ENCODE peak calls at places on chromosomes 11 and 22, in nine cellular contexts. P is sigmoid colon, J is WERI-Rb-1, D is H9, I is suprapubic skin, N is A549, O is cardiac muscle cell, C is cardiac fibroblast, S is GM23338. X is an unnamed sample.

GRCh38 chr11:134034496-134035381 is 34.1 kb upstream of the JAM3 start:
- DNase-seq in J (no peak), O (no peak), I (no peak), D (no peak), P (no peak), S (no peak), C (no peak), N (no peak), X (no peak)

GRCh38 chr22:42296381-42296853 is 26.0 kb upstream of the TCF20 start:
- DNase-seq in J (no peak), N (no peak), D (no peak), C (no peak), O (no peak), I (no peak), P (peak; percentile 75), S (peak; percentile 66), X (no peak)

GRCh38 chr11:44589301-44589700 is 23.8 kb downstream of the CD82 start:
- DNase-seq in O (no peak), C (peak; percentile 70), D (no peak), S (no peak), N (no peak), P (peak; percentile 78), J (no peak), I (no peak), X (no peak)

GRCh38 chr22:27720860-27721259 is 80.7 kb downstream of the MN1 start:
- DNase-seq in O (no peak), P (no peak), N (no peak), C (no peak), I (no peak), S (no peak), D (no peak), J (no peak), X (no peak)

GRCh38 chr11:108035690-108036089 is 27.0 kb downstream of the CUL5 start:
- DNase-seq in D (no peak), S (peak; percentile 26), C (no peak), I (no peak), O (no peak), N (no peak), J (no peak), P (no peak), X (no peak)

GRCh38 chr11:114889464-114890065 is 211.2 kb downstream of the NXPE2 start:
- DNase-seq in C (no peak), P (no peak), J (no peak), I (no peak), S (peak; percentile 9), O (no peak), D (no peak), N (no peak), X (no peak)

GRCh38 chr22:39554170-39554569 is 16.4 kb upstream of the CACNA1I start:
- DNase-seq in D (no peak), P (no peak), J (no peak), C (no peak), I (no peak), S (no peak), O (no peak), N (no peak), X (no peak)

GRCh38 chr11:64809781-64810241 is 540 bp downstream of the MEN1 start:
- DNase-seq in D (peak; percentile 77), C (no peak), J (peak; percentile 51), I (no peak), S (peak; percentile 81), P (no peak), O (peak; percentile 19), N (no peak), X (no peak)

GRCh38 chr11:122850076-122850631 is 11.9 kb downstream of the CRTAM start:
- DNase-seq in C (peak; percentile 52), S (peak; percentile 24), J (no peak), I (no peak), O (peak; percentile 51), P (no peak), D (peak; percentile 34), N (no peak), X (no peak)

GRCh38 chr11:83819936-83820549 is 533.9 kb upstream of the CCDC90B start:
- DNase-seq in S (peak; percentile 58), O (peak; percentile 82), D (no peak), C (peak; percentile 83), I (no peak), J (no peak), N (peak; percentile 57), P (no peak), X (no peak)

GRCh38 chr11:13316528-13316961 is 39.0 kb downstream of the BMAL1 start:
- DNase-seq in I (no peak), P (no peak), D (no peak), O (peak; percentile 75), C (peak; percentile 84), J (no peak), N (no peak), S (no peak), X (no peak)

GRCh38 chr11:118224512-118225180 is at the start of gene JAML:
- DNase-seq in N (no peak), O (no peak), J (no peak), P (no peak), I (no peak), S (no peak), D (no peak), C (no peak), X (no peak)

GRCh38 chr11:18352581-18352980 is 30.2 kb downstream of the GTF2H1 start:
- DNase-seq in D (no peak), S (no peak), O (peak; percentile 24), I (no peak), C (peak; percentile 62), J (no peak), P (no peak), N (no peak), X (no peak)

GRCh38 chr11:102111787-102112653 is 1.8 kb downstream of the YAP1 start:
- DNase-seq in I (no peak), C (peak; percentile 92), O (peak; percentile 89), D (no peak), J (no peak), N (peak; percentile 89), P (peak; percentile 73), S (no peak), X (no peak)

GRCh38 chr11:113773092-113773415 is 438 bp downstream of the ZW10 start:
- DNase-seq in O (peak; percentile 41), N (no peak), S (peak; percentile 57), C (peak; percentile 33), P (peak; percentile 72), J (peak; percentile 36), D (no peak), I (no peak), X (no peak)

GRCh38 chr22:42928969-42929837 is 72.1 kb upstream of the ARFGAP3 start:
- DNase-seq in D (no peak), J (no peak), I (no peak), P (no peak), C (peak; percentile 47), N (no peak), O (peak; percentile 43), S (no peak), X (no peak)

GRCh38 chr11:3120071-3120792 is 44.9 kb downstream of the OSBPL5 start:
- DNase-seq in P (peak; percentile 64), N (no peak), S (no peak), D (no peak), J (no peak), I (peak; percentile 76), O (no peak), C (no peak), X (no peak)

GRCh38 chr11:44471603-44472002 is 93.9 kb upstream of the CD82 start:
- DNase-seq in P (no peak), O (no peak), S (no peak), J (no peak), D (no peak), C (no peak), N (no peak), I (no peak), X (no peak)

GRCh38 chr11:72280037-72280436 is 36.1 kb upstream of the PHOX2A start:
- DNase-seq in I (no peak), S (no peak), O (no peak), C (no peak), N (no peak), P (no peak), J (no peak), D (no peak), X (no peak)
- TF ChIP-seq CTCF in I (no peak), S (no peak), O (no peak), C (no peak), N (no peak), P (no peak), J (no peak), D (no peak), X (no peak)

GRCh38 chr22:35739642-35740041 is 22.0 kb downstream of the APOL5 start:
- DNase-seq in P (no peak), J (peak; percentile 23), S (peak; percentile 50), D (no peak), C (peak; percentile 28), O (no peak), N (peak; percentile 44), I (no peak), X (peak; percentile 51)
- TF ChIP-seq CTCF in P (peak; percentile 17), J (peak; percentile 56), S (peak; percentile 37), D (peak; percentile 56), C (no peak), O (peak; percentile 26), N (peak; percentile 12), I (no peak), X (peak; percentile 26)

DNA sequence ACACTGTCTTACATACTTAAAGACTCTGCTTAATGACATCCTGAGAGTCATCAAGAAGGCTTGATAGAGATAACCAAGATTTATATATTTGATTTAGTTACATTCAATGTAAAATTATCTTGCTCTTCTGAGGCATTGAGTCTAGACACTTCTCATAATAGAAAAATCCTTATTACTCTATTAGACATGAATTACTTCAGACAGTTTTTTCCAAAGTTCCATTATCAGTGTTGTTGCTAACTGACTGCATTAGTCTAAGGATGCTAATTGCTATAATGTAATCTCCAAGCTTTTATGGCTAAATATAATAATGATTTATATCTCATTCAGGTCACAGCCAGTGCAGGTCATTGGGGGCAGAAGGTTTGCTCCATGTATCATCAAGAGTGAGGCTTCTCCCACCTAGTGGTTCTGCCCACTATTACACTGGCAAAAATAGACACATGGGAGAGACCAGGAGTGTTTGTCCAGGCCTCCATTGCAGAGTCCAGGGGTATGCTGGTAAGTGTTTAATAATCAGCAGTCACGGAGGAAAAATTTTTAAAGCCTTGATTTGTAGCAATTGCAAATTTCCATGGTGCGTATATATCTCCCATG is 377.2 kb upstream of the DDI1 start:
- DNase-seq in D (peak; percentile 26), N (peak; percentile 48), P (no peak), I (no peak), O (peak; percentile 40), S (peak; percentile 52), C (peak; percentile 49), J (peak; percentile 47), X (no peak)
- TF ChIP-seq CTCF in D (peak; percentile 57), N (no peak), P (no peak), I (no peak), O (peak; percentile 46), S (peak; percentile 67), C (peak; percentile 48), J (peak; percentile 59), X (peak; percentile 17)

DNA sequence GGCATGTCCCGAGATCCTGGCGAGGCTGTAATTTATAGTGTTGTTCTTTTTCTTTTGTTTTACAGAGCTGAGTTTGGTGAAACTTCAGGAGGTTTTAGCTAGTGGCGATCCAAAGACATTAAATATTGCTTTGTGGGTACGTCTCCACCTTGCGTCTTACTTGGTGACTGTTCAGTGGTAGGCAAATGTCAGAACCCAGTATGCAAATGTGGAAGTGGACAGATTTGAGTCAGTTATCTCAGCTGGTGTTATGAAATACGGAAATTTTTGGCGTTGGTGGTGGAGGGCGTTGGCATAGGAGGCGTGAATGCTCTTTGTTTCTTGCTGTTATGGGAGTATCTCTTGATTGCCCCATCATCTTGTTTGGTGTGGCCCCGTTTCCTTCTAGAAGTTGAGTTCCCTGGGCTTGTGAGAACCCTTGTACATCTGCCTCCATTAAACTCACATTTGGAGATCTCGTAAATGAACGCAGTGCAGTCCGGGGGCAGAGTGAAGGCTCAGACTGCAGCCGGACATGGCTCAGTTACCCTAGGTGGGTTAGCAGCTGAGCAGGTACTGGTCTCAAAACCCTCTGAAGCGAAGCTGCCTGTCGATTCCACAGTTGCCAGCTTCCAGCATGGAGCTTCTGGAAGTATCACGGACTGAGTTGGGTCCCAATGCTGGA is 39.9 kb downstream of the PTPRJ start:
- DNase-seq in J (no peak), O (peak; percentile 57), P (no peak), D (no peak), I (no peak), C (no peak), N (no peak), S (no peak), X (no peak)
- TF ChIP-seq CTCF in J (no peak), O (no peak), P (no peak), D (no peak), I (no peak), C (no peak), N (no peak), S (no peak), X (no peak)